ENCODE peak calls at places on chromosomes 16 and 17, in seven cellular contexts. W, M, R, P, C, Z and V are unnamed samples.

GRCh38 chr16:71421911-71422310 is 19.9 kb downstream of the TLE7 start:
- DNase-seq in R (no peak), P (no peak), Z (no peak), W (no peak), C (no peak), M (no peak), V (peak)

GRCh38 chr16:87701505-87701921 is 64.3 kb downstream of the KLHDC4 start:
- DNase-seq in R (no peak), M (peak), W (no peak), C (no peak), Z (no peak), P (no peak), V (no peak)

GRCh38 chr16:31079342-31079944 is 5.2 kb downstream of the ZNF646 start:
- DNase-seq in P (no peak), Z (no peak), C (no peak), M (no peak), W (no peak), R (no peak), V (no peak)

GRCh38 chr17:39903158-39903884 is 15.1 kb downstream of the GSDMB start:
- DNase-seq in Z (no peak), W (no peak), P (no peak), R (no peak), M (no peak), C (no peak), V (peak)

GRCh38 chr16:1530883-1531637 is 2.4 kb upstream of the TMEM204 start:
- DNase-seq in Z (peak), R (no peak), P (peak), W (no peak), M (no peak), C (peak), V (no peak)

GRCh38 chr17:57868007-57868774 is 18.3 kb upstream of the MRPS23 start:
- DNase-seq in C (peak), P (peak), M (peak), R (peak), W (no peak), Z (peak), V (peak)

GRCh38 chr16:3089717-3090592 is 9.1 kb downstream of the ZSCAN10 start:
- DNase-seq in C (no peak), W (no peak), M (no peak), P (no peak), R (no peak), Z (no peak), V (no peak)

GRCh38 chr17:39813631-39814030 is 50.5 kb downstream of the IKZF3 start:
- DNase-seq in P (no peak), R (no peak), W (no peak), Z (no peak), M (no peak), C (no peak), V (peak)

GRCh38 chr17:75994802-75995350 is 5.8 kb upstream of the CDK3 start:
- DNase-seq in M (no peak), W (no peak), R (no peak), P (no peak), C (no peak), Z (no peak), V (no peak)

GRCh38 chr16:67481561-67482259 is 753 bp upstream of the ATP6V0D1 start:
- DNase-seq in W (no peak), R (peak), C (no peak), M (peak), P (no peak), Z (no peak), V (peak)

GRCh38 chr17:743139-743538 is 8.9 kb downstream of the GEMIN4 start:
- DNase-seq in C (no peak), M (no peak), P (no peak), Z (no peak), R (no peak), W (no peak), V (no peak)

GRCh38 chr16:80580109-80580832 is 39.5 kb downstream of the DYNLRB2 start:
- DNase-seq in W (no peak), R (no peak), C (no peak), M (no peak), P (no peak), Z (no peak), V (peak)

GRCh38 chr16:47096297-47096696 is 47.4 kb downstream of the NETO2 start:
- DNase-seq in C (no peak), P (no peak), Z (no peak), M (no peak), R (no peak), W (no peak), V (no peak)

GRCh38 chr17:58208344-58208743 is 10.7 kb downstream of the MKS1 start:
- DNase-seq in W (no peak), C (no peak), M (no peak), P (no peak), Z (no peak), R (no peak), V (no peak)

GRCh38 chr16:56932588-56933265 is 785 bp downstream of the HERPUD1 start:
- DNase-seq in P (peak), M (peak), C (peak), Z (no peak), W (peak), R (peak), V (peak)

GRCh38 chr17:29616300-29617048 is 6.2 kb downstream of the CORO6 start:
- DNase-seq in C (no peak), W (no peak), Z (no peak), M (peak), R (no peak), P (no peak), V (no peak)

GRCh38 chr16:72530434-72530833 is 358.5 kb upstream of the PMFBP1 start:
- DNase-seq in P (no peak), R (no peak), W (no peak), M (no peak), C (no peak), Z (peak), V (no peak)

GRCh38 chr16:1474047-1474446 is 781 bp downstream of the CLCN7 start:
- DNase-seq in C (no peak), W (no peak), P (no peak), R (no peak), Z (no peak), M (no peak), V (no peak)